ENCODE peak calls at places on chromosomes 13 and 19, in six cellular contexts. One of them, this sample, is unnamed.

GRCh38 chr13:33678906-33679657 is 138.9 kb upstream of the RFC3 start:
- DNase-seq in esophagus squamous epithelium: no peak
- DNase-seq in neural progenitor cell: no peak
- DNase-seq in dorsolateral prefrontal cortex: peak; percentile 25
- DNase-seq in nephron progenitor cell: no peak
- DNase-seq in cardiac muscle cell: peak; percentile 94
- DNase-seq in this sample: peak; percentile 31

GRCh38 chr13:76225815-76226489 is 589.8 kb downstream of the LMO7 start:
- DNase-seq in neural progenitor cell: peak; percentile 55
- DNase-seq in dorsolateral prefrontal cortex: no peak
- DNase-seq in cardiac muscle cell: peak; percentile 35
- DNase-seq in esophagus squamous epithelium: no peak
- DNase-seq in nephron progenitor cell: peak; percentile 11
- DNase-seq in this sample: no peak

GRCh38 chr13:28636677-28637317 is 22.1 kb upstream of the POMP start:
- DNase-seq in nephron progenitor cell: peak; percentile 49
- DNase-seq in dorsolateral prefrontal cortex: peak; percentile 26
- DNase-seq in neural progenitor cell: peak; percentile 77
- DNase-seq in esophagus squamous epithelium: peak; percentile 10
- DNase-seq in cardiac muscle cell: peak; percentile 80
- DNase-seq in this sample: no peak

GRCh38 chr19:44807652-44808462 is 1.0 kb upstream of the BCAM start:
- DNase-seq in dorsolateral prefrontal cortex: no peak
- DNase-seq in esophagus squamous epithelium: no peak
- DNase-seq in cardiac muscle cell: peak; percentile 57
- DNase-seq in neural progenitor cell: peak; percentile 87
- DNase-seq in nephron progenitor cell: peak; percentile 74
- DNase-seq in this sample: no peak

GRCh38 chr19:3867971-3868769 is 668 bp downstream of the ZFR2 start:
- DNase-seq in cardiac muscle cell: no peak
- DNase-seq in neural progenitor cell: peak; percentile 61
- DNase-seq in dorsolateral prefrontal cortex: no peak
- DNase-seq in esophagus squamous epithelium: no peak
- DNase-seq in nephron progenitor cell: no peak
- DNase-seq in this sample: no peak

GRCh38 chr19:23799321-23799720 is 40.6 kb upstream of the ZNF681 start:
- DNase-seq in esophagus squamous epithelium: no peak
- DNase-seq in nephron progenitor cell: no peak
- DNase-seq in neural progenitor cell: no peak
- DNase-seq in cardiac muscle cell: no peak
- DNase-seq in dorsolateral prefrontal cortex: no peak
- DNase-seq in this sample: no peak

GRCh38 chr19:17460372-17461230 is at the start of gene NXNL1:
- DNase-seq in esophagus squamous epithelium: no peak
- DNase-seq in cardiac muscle cell: no peak
- DNase-seq in nephron progenitor cell: no peak
- DNase-seq in neural progenitor cell: no peak
- DNase-seq in dorsolateral prefrontal cortex: no peak
- DNase-seq in this sample: no peak

GRCh38 chr19:2032296-2032941 is 16.9 kb upstream of the BTBD2 start:
- DNase-seq in dorsolateral prefrontal cortex: peak; percentile 95
- DNase-seq in neural progenitor cell: peak; percentile 31
- DNase-seq in esophagus squamous epithelium: peak; percentile 55
- DNase-seq in nephron progenitor cell: no peak
- DNase-seq in cardiac muscle cell: peak; percentile 91
- DNase-seq in this sample: peak; percentile 66

GRCh38 chr13:23570099-23570926 is at the start of gene TNFRSF19:
- DNase-seq in dorsolateral prefrontal cortex: peak; percentile 43
- DNase-seq in nephron progenitor cell: peak; percentile 68
- DNase-seq in esophagus squamous epithelium: no peak
- DNase-seq in cardiac muscle cell: peak; percentile 84
- DNase-seq in neural progenitor cell: peak; percentile 75
- DNase-seq in this sample: no peak

GRCh38 chr13:23572836-23573235 is 2.6 kb downstream of the TNFRSF19 start:
- DNase-seq in esophagus squamous epithelium: no peak
- DNase-seq in neural progenitor cell: no peak
- DNase-seq in dorsolateral prefrontal cortex: no peak
- DNase-seq in nephron progenitor cell: no peak
- DNase-seq in cardiac muscle cell: no peak
- DNase-seq in this sample: no peak

GRCh38 chr13:23567792-23568480 is 2.3 kb upstream of the TNFRSF19 start:
- DNase-seq in neural progenitor cell: peak; percentile 90
- DNase-seq in esophagus squamous epithelium: no peak
- DNase-seq in dorsolateral prefrontal cortex: no peak
- DNase-seq in cardiac muscle cell: peak; percentile 19
- DNase-seq in nephron progenitor cell: peak; percentile 66
- DNase-seq in this sample: no peak

GRCh38 chr13:23574421-23574820 is 4.2 kb downstream of the TNFRSF19 start:
- DNase-seq in esophagus squamous epithelium: no peak
- DNase-seq in cardiac muscle cell: no peak
- DNase-seq in nephron progenitor cell: no peak
- DNase-seq in neural progenitor cell: no peak
- DNase-seq in dorsolateral prefrontal cortex: no peak
- DNase-seq in this sample: no peak

DNA sequence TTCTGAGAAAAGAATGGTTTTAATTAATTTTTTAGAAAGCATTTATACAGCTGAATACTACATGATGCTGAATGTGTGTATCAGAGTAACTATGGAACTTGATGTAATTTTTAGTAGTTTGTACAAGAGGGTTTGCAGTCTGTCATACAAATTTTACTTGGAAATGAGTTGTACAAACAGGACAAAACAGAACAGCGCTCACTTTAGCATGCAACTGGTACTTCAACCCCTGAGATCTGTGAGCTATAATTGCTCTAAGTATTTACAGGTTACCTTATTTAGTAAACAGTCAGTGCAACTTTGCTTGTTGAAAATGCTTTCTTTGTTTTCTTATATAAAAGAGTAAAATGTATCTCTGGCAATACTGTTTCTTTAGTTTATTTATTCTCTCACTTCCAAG is 719 bp downstream of the TNFRSF19 start:
- DNase-seq in esophagus squamous epithelium: no peak
- DNase-seq in dorsolateral prefrontal cortex: no peak
- DNase-seq in nephron progenitor cell: no peak
- DNase-seq in neural progenitor cell: no peak
- DNase-seq in cardiac muscle cell: peak; percentile 43
- DNase-seq in this sample: no peak
- TF ChIP-seq CTCF in esophagus squamous epithelium: no peak
- TF ChIP-seq CTCF in dorsolateral prefrontal cortex: no peak
- TF ChIP-seq CTCF in nephron progenitor cell: peak; percentile 9
- TF ChIP-seq CTCF in neural progenitor cell: peak; percentile 20
- TF ChIP-seq CTCF in cardiac muscle cell: peak; percentile 21
- TF ChIP-seq CTCF in this sample: no peak

GRCh38 chr19:55000761-55001160 is 34.6 kb downstream of the NLRP2 start:
- DNase-seq in cardiac muscle cell: no peak
- DNase-seq in dorsolateral prefrontal cortex: no peak
- DNase-seq in neural progenitor cell: no peak
- DNase-seq in esophagus squamous epithelium: no peak
- DNase-seq in nephron progenitor cell: no peak
- DNase-seq in this sample: no peak

DNA sequence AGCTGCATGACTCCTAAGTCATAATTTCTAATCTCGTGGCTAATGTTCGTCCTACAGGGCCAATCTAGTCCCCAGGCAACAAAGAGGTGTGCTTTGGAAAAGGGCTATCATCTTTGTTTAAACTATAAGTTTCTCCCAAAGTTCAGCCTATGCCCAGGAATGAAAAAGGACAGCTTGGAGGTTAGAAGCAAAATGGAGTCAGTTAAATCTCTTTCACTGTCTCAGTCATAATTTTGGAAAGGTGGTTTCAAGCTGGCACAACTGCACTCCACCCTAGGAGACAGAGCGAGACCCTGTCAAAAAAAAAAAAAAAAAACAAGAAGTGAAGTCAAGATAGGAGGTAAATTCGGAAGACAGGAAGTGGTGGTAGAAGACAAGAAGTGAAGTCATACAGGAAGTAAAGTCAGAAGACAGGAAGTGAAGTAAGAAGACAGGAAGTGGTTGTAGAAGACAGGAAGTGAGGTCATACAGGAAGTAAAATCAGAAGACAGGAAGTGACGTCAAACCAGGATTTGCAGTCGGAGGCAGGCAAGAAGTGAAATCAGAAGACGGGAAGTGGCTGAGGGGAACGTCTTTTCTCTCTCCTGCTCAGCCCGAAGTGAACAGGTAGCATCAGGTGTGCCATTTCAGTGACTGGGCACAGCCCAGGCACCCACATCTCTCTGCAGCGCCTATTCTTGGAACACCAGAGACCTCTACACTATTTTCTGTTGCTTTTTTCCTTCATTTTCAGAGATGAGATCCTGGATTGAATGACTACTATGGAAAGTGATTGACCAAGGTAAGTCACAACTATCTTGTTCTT is 32.2 kb downstream of the GP6 start:
- DNase-seq in dorsolateral prefrontal cortex: peak; percentile 6
- DNase-seq in neural progenitor cell: peak; percentile 87
- DNase-seq in cardiac muscle cell: peak; percentile 1
- DNase-seq in nephron progenitor cell: peak; percentile 8
- DNase-seq in esophagus squamous epithelium: peak; percentile 40
- DNase-seq in this sample: no peak
- TF ChIP-seq CTCF in dorsolateral prefrontal cortex: no peak
- TF ChIP-seq CTCF in neural progenitor cell: no peak
- TF ChIP-seq CTCF in cardiac muscle cell: no peak
- TF ChIP-seq CTCF in nephron progenitor cell: no peak
- TF ChIP-seq CTCF in esophagus squamous epithelium: no peak
- TF ChIP-seq CTCF in this sample: no peak

GRCh38 chr19:37317403-37318209 is 53.3 kb upstream of the ZNF527 start:
- DNase-seq in esophagus squamous epithelium: peak; percentile 78
- DNase-seq in nephron progenitor cell: peak; percentile 94
- DNase-seq in neural progenitor cell: peak; percentile 97
- DNase-seq in dorsolateral prefrontal cortex: peak; percentile 97
- DNase-seq in cardiac muscle cell: peak; percentile 99
- DNase-seq in this sample: peak; percentile 90
- TF ChIP-seq CTCF in esophagus squamous epithelium: peak; percentile 10
- TF ChIP-seq CTCF in nephron progenitor cell: no peak
- TF ChIP-seq CTCF in neural progenitor cell: peak; percentile 43
- TF ChIP-seq CTCF in dorsolateral prefrontal cortex: peak; percentile 45
- TF ChIP-seq CTCF in cardiac muscle cell: peak; percentile 36
- TF ChIP-seq CTCF in this sample: no peak

DNA sequence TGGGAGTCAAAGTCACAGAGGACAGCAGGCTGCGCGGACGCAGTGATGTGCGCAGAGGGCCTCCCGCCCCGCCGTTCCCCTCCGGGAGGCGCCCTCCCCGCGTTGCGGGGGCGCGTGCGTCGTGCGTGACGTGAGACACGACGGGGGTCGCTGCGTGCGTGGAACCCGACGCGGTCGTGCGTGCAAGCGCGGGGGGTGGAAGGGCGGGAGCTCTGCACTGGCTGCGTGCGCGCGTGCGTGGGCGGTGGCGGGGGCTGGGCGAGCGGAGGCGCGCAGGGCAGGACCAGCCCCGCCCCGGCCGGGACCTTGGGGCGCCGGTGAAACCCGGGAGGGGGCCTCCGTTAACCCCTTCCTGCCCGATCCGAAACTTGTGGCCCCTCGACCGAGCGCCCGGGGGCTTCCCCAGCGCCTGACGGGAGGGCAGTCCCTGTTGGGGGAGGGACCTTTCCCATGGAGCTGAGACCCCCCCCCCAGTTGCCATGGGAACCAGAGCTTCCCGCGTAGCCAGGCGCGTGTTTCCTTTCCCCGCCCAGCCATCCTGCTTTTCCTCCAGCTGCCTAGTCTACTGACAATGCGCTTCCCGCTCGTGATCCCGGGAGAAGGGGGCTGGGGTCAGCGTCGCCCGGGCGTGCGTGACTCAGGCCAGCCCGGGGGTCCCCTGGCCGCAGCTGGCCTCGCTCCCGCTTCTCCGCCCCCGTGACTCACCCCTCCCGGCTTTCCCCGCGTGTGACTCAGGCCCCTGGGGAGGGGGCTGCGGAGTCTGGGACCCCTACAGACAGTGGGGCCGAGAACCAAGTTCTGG is 7.3 kb upstream of the HOOK2 start:
- DNase-seq in cardiac muscle cell: peak; percentile 93
- DNase-seq in esophagus squamous epithelium: peak; percentile 67
- DNase-seq in dorsolateral prefrontal cortex: peak; percentile 94
- DNase-seq in nephron progenitor cell: peak; percentile 79
- DNase-seq in neural progenitor cell: peak; percentile 67
- DNase-seq in this sample: no peak
- TF ChIP-seq CTCF in cardiac muscle cell: no peak
- TF ChIP-seq CTCF in esophagus squamous epithelium: peak; percentile 20
- TF ChIP-seq CTCF in dorsolateral prefrontal cortex: no peak
- TF ChIP-seq CTCF in nephron progenitor cell: no peak
- TF ChIP-seq CTCF in neural progenitor cell: no peak
- TF ChIP-seq CTCF in this sample: no peak

DNA sequence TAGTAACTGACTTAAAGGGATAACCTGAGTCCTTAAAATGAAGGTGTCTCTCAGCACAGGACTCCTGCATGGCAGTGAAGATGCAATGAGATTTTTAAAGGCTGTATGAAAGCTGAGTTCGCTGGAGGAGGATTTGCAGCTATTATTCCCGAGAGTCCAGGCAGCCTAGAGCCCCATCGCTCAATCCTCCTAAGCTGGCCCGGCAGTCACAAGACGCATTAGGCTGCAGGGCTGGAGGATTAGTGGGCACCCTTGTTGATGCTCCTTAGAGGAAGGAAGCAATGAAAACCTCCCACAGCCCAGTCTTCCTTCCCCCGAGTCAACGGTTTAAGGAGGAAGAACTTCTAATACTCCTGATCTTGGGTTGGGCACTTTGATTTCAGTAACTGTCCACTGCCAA is 239.5 kb downstream of the EFNB2 start:
- DNase-seq in dorsolateral prefrontal cortex: no peak
- DNase-seq in cardiac muscle cell: no peak
- DNase-seq in esophagus squamous epithelium: no peak
- DNase-seq in nephron progenitor cell: no peak
- DNase-seq in neural progenitor cell: peak; percentile 67
- DNase-seq in this sample: no peak
- TF ChIP-seq CTCF in dorsolateral prefrontal cortex: no peak
- TF ChIP-seq CTCF in cardiac muscle cell: no peak
- TF ChIP-seq CTCF in esophagus squamous epithelium: no peak
- TF ChIP-seq CTCF in nephron progenitor cell: no peak
- TF ChIP-seq CTCF in neural progenitor cell: no peak
- TF ChIP-seq CTCF in this sample: no peak